ENCODE peak calls at places on chromosomes 1 and 21, in seven cellular contexts. A is EL; T is astrocyte of the hippocampus; F is stimulated activated effector memory CD8-positive, alpha-beta T cell treated with anti-CD3 and anti-CD28 coated beads, Interleukin-12 subunit alpha, Interleukin-12 subunit beta, amount 100 ng/mL, for 72 hours; Q is islet precursor cell; Y is T-helper 2 cell treated with Interferon-gamma antibody and Interleukin-4, amounts not matched to agents 5 μg/mL and 100 μg/mL, for 36 hours; V is left ventricle myocardium superior. B is an unnamed sample.

GRCh38 chr1:203796223-203796747 is 862 bp downstream of the ZBED6 start:
- DNase-seq in F (peak), A (peak), Y (peak), T (peak), V (peak), Q (peak), B (no peak)

GRCh38 chr1:152007047-152007446 is 13.4 kb upstream of the S100A10 start:
- DNase-seq in A (no peak), T (no peak), V (no peak), Q (no peak), F (no peak), Y (no peak), B (no peak)

GRCh38 chr1:162233066-162233465 is 143.6 kb downstream of the SPATA46 start:
- DNase-seq in F (no peak), V (no peak), T (no peak), Q (no peak), A (no peak), Y (no peak), B (no peak)

GRCh38 chr1:10186453-10187319 is 23.7 kb upstream of the KIF1B start:
- DNase-seq in A (no peak), T (no peak), F (no peak), Y (no peak), V (no peak), Q (no peak), B (no peak)

GRCh38 chr1:235835226-235835625 is 31.5 kb downstream of the LYST start:
- DNase-seq in V (peak), Y (no peak), Q (no peak), F (no peak), T (no peak), A (peak), B (no peak)

GRCh38 chr1:21077085-21077484 is 99.6 kb downstream of the EIF4G3 start:
- DNase-seq in Q (peak), V (no peak), T (no peak), F (no peak), Y (no peak), A (peak), B (no peak)

GRCh38 chr21:33019885-33020557 is 5.7 kb upstream of the OLIG2 start:
- DNase-seq in Q (peak), T (no peak), A (no peak), F (no peak), Y (no peak), V (no peak), B (no peak)

GRCh38 chr1:208606976-208607375 is 362.8 kb upstream of the PLXNA2 start:
- DNase-seq in T (no peak), Y (no peak), Q (no peak), A (no peak), F (no peak), V (no peak), B (no peak)

GRCh38 chr1:85188530-85188929 is 12.3 kb downstream of the SYDE2 start:
- DNase-seq in T (no peak), F (no peak), Y (no peak), A (peak), V (no peak), Q (no peak), B (no peak)

GRCh38 chr1:159311679-159312078 is 9.5 kb downstream of the FCER1A start:
- DNase-seq in T (no peak), A (no peak), V (no peak), Y (no peak), Q (peak), F (no peak), B (no peak)

GRCh38 chr1:160149706-160150105 is 1.7 kb upstream of the ATP1A4 start:
- DNase-seq in Y (no peak), T (no peak), Q (no peak), F (no peak), A (peak), V (no peak), B (no peak)

GRCh38 chr1:214310010-214310409 is 29.1 kb downstream of the SMYD2 start:
- DNase-seq in T (no peak), A (no peak), V (no peak), F (no peak), Q (no peak), Y (no peak), B (no peak)

GRCh38 chr1:66450043-66450514 is 83.9 kb upstream of the SGIP1 start:
- DNase-seq in Q (no peak), T (no peak), Y (no peak), V (no peak), A (no peak), F (no peak), B (no peak)

GRCh38 chr1:175742790-175743459 is 470 bp downstream of the TNR start:
- DNase-seq in Q (peak), Y (no peak), A (peak), V (no peak), T (peak), F (no peak), B (peak)

GRCh38 chr1:67590329-67590728 is 94.7 kb upstream of the GADD45A start:
- DNase-seq in Y (no peak), Q (no peak), F (no peak), V (peak), A (no peak), T (peak), B (no peak)

GRCh38 chr21:39869141-39869818 is 2.0 kb downstream of the PCP4 start:
- DNase-seq in Q (no peak), V (no peak), A (no peak), F (no peak), Y (no peak), T (peak), B (no peak)

GRCh38 chr1:157431751-157432150 is 120.6 kb downstream of the FCRL5 start:
- DNase-seq in Y (no peak), F (no peak), T (no peak), Q (no peak), A (peak), V (no peak), B (no peak)

GRCh38 chr1:37776946-37777516 is 12.1 kb upstream of the EPHA10 start:
- DNase-seq in Y (peak), A (no peak), F (no peak), V (no peak), T (no peak), Q (no peak), B (no peak)

GRCh38 chr21:46406001-46406400 is 52.7 kb upstream of the DIP2A start:
- DNase-seq in F (no peak), A (no peak), V (peak), Q (no peak), T (no peak), Y (no peak), B (no peak)

GRCh38 chr1:229199261-229199850 is 71.6 kb upstream of the RAB4A start:
- DNase-seq in Y (no peak), F (no peak), T (no peak), A (no peak), Q (peak), V (no peak), B (no peak)

GRCh38 chr21:31988492-31989285 is 115.9 kb downstream of the HUNK start:
- DNase-seq in Q (no peak), F (no peak), T (no peak), A (no peak), V (no peak), Y (no peak), B (no peak)

GRCh38 chr1:51518730-51519047 is 377 bp downstream of the EPS15 start:
- DNase-seq in T (peak), Y (peak), A (peak), Q (no peak), V (peak), F (no peak), B (no peak)

GRCh38 chr1:10280442-10281350 is 70.3 kb downstream of the KIF1B start:
- DNase-seq in Q (no peak), V (no peak), T (peak), Y (no peak), F (no peak), A (peak), B (no peak)

GRCh38 chr1:1307908-1308755 is at the start of the genes ACAP3 and PUSL1:
- DNase-seq in Y (peak), F (peak), A (peak), Q (peak), V (peak), T (peak), B (peak)

GRCh38 chr1:39981957-39982356 is 27.0 kb downstream of the MFSD2A start:
- DNase-seq in V (no peak), F (no peak), Y (no peak), T (peak), A (peak), Q (peak), B (no peak)

GRCh38 chr1:40951943-40952743 is 27.4 kb upstream of the CTPS1 start:
- DNase-seq in Y (peak), A (peak), V (peak), T (peak), F (peak), Q (peak), B (peak)

GRCh38 chr1:203346060-203346754 is 4.7 kb downstream of the FMOD start:
- DNase-seq in A (no peak), Y (no peak), V (no peak), Q (peak), F (no peak), T (no peak), B (no peak)

GRCh38 chr21:34589511-34590282 is 25.2 kb downstream of the RCAN1 start:
- DNase-seq in Q (peak), A (no peak), V (no peak), F (no peak), T (no peak), Y (no peak), B (no peak)

B was measured in progenitor cell of endocrine pancreas.